ENCODE peak calls at places on chromosomes 7 and 10, in ten cellular contexts. U is GM12865, V is AG04450, K is bronchial epithelial cell, Z is AG09319, R is left kidney, P is GM06990, H is caudate nucleus, Q is 8988T, B is NCI-H345. F is an unnamed sample.

GRCh38 chr10:129904323-129904722 is 59.8 kb downstream of the EBF3 start:
- DNase-seq in U (no peak), V (no peak), K (no peak), Z (no peak), R (no peak), P (no peak), H (no peak), Q (no peak), B (no peak), F (no peak)

GRCh38 chr10:23099816-23100215 is 4.4 kb downstream of the MSRB2 start:
- DNase-seq in U (no peak), V (no peak), K (peak; percentile 66), Z (no peak), R (no peak), P (no peak), H (no peak), Q (no peak), B (no peak), F (no peak)

GRCh38 chr10:118210276-118210675 is 131.8 kb downstream of the FAM204A start:
- DNase-seq in U (no peak), V (no peak), K (peak; percentile 77), Z (no peak), R (no peak), P (no peak), H (no peak), Q (no peak), B (no peak), F (no peak)

GRCh38 chr10:92544296-92544695 is 29.6 kb downstream of the IDE start:
- DNase-seq in U (peak; percentile 30), V (no peak), K (peak; percentile 62), Z (no peak), R (no peak), P (no peak), H (no peak), Q (no peak), B (peak; percentile 56), F (no peak)

GRCh38 chr7:25121599-25121998 is 3.5 kb downstream of the CYCS start:
- DNase-seq in U (no peak), V (no peak), K (no peak), Z (no peak), R (no peak), P (no peak), H (no peak), Q (no peak), B (no peak), F (no peak)

GRCh38 chr10:101293007-101293723 is 60.8 kb upstream of the BTRC start:
- DNase-seq in U (no peak), V (no peak), K (no peak), Z (no peak), R (no peak), P (no peak), H (no peak), Q (no peak), B (peak; percentile 16), F (no peak)

GRCh38 chr7:41792099-41792498 is 89.2 kb upstream of the INHBA start:
- DNase-seq in U (no peak), V (no peak), K (peak; percentile 86), Z (no peak), R (no peak), P (no peak), H (no peak), Q (no peak), B (no peak), F (no peak)

GRCh38 chr10:8037941-8038894 is 16.3 kb upstream of the GATA3 start:
- DNase-seq in U (no peak), V (no peak), K (no peak), Z (no peak), R (peak; percentile 33), P (no peak), H (no peak), Q (no peak), B (no peak), F (no peak)

GRCh38 chr10:16195894-16196293 is 240.9 kb upstream of the PTER start:
- DNase-seq in U (no peak), V (no peak), K (no peak), Z (no peak), R (no peak), P (no peak), H (no peak), Q (no peak), B (no peak), F (no peak)

GRCh38 chr7:2570021-2570420 is 11.2 kb downstream of the IQCE start:
- DNase-seq in U (no peak), V (no peak), K (no peak), Z (no peak), R (no peak), P (no peak), H (no peak), Q (no peak), B (no peak), F (no peak)

GRCh38 chr10:35613597-35614226 is 8.6 kb downstream of the GJD4 start:
- DNase-seq in U (no peak), V (no peak), K (peak; percentile 41), Z (peak; percentile 0), R (peak; percentile 41), P (no peak), H (no peak), Q (no peak), B (no peak), F (no peak)

GRCh38 chr7:141558544-141559183 is 7.5 kb downstream of the AGK start:
- DNase-seq in U (peak; percentile 83), V (no peak), K (peak; percentile 7), Z (peak; percentile 23), R (no peak), P (peak; percentile 29), H (no peak), Q (no peak), B (peak; percentile 94), F (peak; percentile 64)

GRCh38 chr7:148856035-148856881 is 27.8 kb downstream of the EZH2 start:
- DNase-seq in U (peak; percentile 72), V (no peak), K (peak; percentile 60), Z (peak; percentile 4), R (peak; percentile 41), P (no peak), H (no peak), Q (peak; percentile 9), B (peak; percentile 28), F (no peak)

GRCh38 chr7:101911800-101912705 is 94.6 kb downstream of the CUX1 start:
- DNase-seq in U (no peak), V (peak; percentile 72), K (no peak), Z (no peak), R (peak; percentile 81), P (no peak), H (no peak), Q (no peak), B (no peak), F (no peak)

GRCh38 chr7:55172161-55172560 is 153.3 kb downstream of the EGFR start:
- DNase-seq in U (no peak), V (no peak), K (peak; percentile 37), Z (no peak), R (no peak), P (no peak), H (no peak), Q (no peak), B (no peak), F (no peak)

GRCh38 chr10:28906934-28907333 is 229.6 kb downstream of the BAMBI start:
- DNase-seq in U (no peak), V (no peak), K (no peak), Z (no peak), R (no peak), P (no peak), H (no peak), Q (no peak), B (no peak), F (no peak)

GRCh38 chr7:27198871-27199801 is 755 bp downstream of the HOXA13 start:
- DNase-seq in U (no peak), V (no peak), K (no peak), Z (no peak), R (peak; percentile 67), P (no peak), H (no peak), Q (no peak), B (peak; percentile 31), F (no peak)